ENCODE peak calls at places on chromosomes 1 and 21, in seven cellular contexts. S, G, O, V, L, Z and B are unnamed samples.

GRCh38 chr1:41783189-41783639 is 135.5 kb downstream of the HIVEP3 start:
- DNase-seq in S (no peak), L (peak; percentile 61), G (no peak), V (peak; percentile 79), O (no peak), Z (no peak), B (peak; percentile 57)

GRCh38 chr21:38333290-38334272 is 76.8 kb downstream of the KCNJ15 start:
- DNase-seq in G (no peak), Z (no peak), S (no peak), V (no peak), O (no peak), L (peak; percentile 56), B (no peak)

GRCh38 chr21:22791986-22792560 is 1793.9 kb downstream of the NCAM2 start:
- DNase-seq in L (peak; percentile 59), Z (no peak), V (no peak), O (no peak), S (no peak), G (no peak), B (no peak)

GRCh38 chr1:66944330-66945274 is 19.8 kb downstream of the MIER1 start:
- DNase-seq in S (no peak), L (peak; percentile 83), G (peak; percentile 84), O (no peak), Z (peak; percentile 79), V (peak; percentile 52), B (no peak)

GRCh38 chr1:88916883-88917282 is 25.5 kb upstream of the GTF2B start:
- DNase-seq in V (no peak), G (no peak), O (no peak), L (no peak), Z (no peak), S (no peak), B (no peak)

GRCh38 chr1:20552728-20553571 is 577 bp downstream of the FAM43B start:
- DNase-seq in L (peak; percentile 35), G (no peak), V (no peak), O (peak; percentile 42), S (no peak), Z (no peak), B (no peak)

GRCh38 chr21:42491328-42491727 is 4.7 kb downstream of the RSPH1 start:
- DNase-seq in G (no peak), L (no peak), O (no peak), V (no peak), S (no peak), Z (no peak), B (no peak)

GRCh38 chr1:91080650-91081049 is 58.8 kb upstream of the ZNF644 start:
- DNase-seq in O (no peak), L (no peak), Z (no peak), V (no peak), G (no peak), S (no peak), B (no peak)

GRCh38 chr1:234938924-234939323 is 189.7 kb downstream of the TOMM20 start:
- DNase-seq in Z (no peak), O (no peak), L (no peak), V (no peak), G (no peak), S (no peak), B (no peak)

GRCh38 chr1:22351757-22352080 is 99.9 kb upstream of the ZBTB40 start:
- DNase-seq in V (no peak), G (no peak), S (no peak), Z (no peak), L (no peak), O (no peak), B (no peak)

GRCh38 chr1:54309631-54310366 is 96.4 kb downstream of the SSBP3 start:
- DNase-seq in S (no peak), L (no peak), G (no peak), V (no peak), O (no peak), Z (no peak), B (no peak)

GRCh38 chr1:240658312-240658975 is 46.5 kb upstream of the GREM2 start:
- DNase-seq in S (no peak), O (no peak), L (no peak), V (no peak), G (no peak), Z (no peak), B (no peak)

GRCh38 chr1:218476385-218476784 is 131.2 kb downstream of the TGFB2 start:
- DNase-seq in G (no peak), S (no peak), Z (no peak), O (no peak), L (peak; percentile 60), V (no peak), B (no peak)

GRCh38 chr1:226064168-226064815 is 1.8 kb downstream of the H3-3A start:
- DNase-seq in Z (no peak), V (no peak), O (no peak), L (peak; percentile 21), G (no peak), S (no peak), B (no peak)

GRCh38 chr1:247089616-247090375 is 11.2 kb upstream of the ZNF670 start:
- DNase-seq in V (no peak), O (no peak), Z (no peak), S (no peak), G (no peak), L (no peak), B (no peak)

GRCh38 chr1:26021647-26022403 is at the start of gene EXTL1:
- DNase-seq in V (no peak), S (no peak), G (peak; percentile 73), Z (no peak), O (peak; percentile 80), L (peak; percentile 39), B (no peak)

GRCh38 chr1:231493421-231494185 is 34.9 kb upstream of the TSNAX start:
- DNase-seq in O (no peak), V (no peak), G (no peak), S (no peak), L (peak; percentile 80), Z (no peak), B (no peak)

GRCh38 chr1:206461602-206462455 is 8.4 kb upstream of the IKBKE start:
- DNase-seq in S (peak; percentile 51), G (no peak), O (peak; percentile 71), V (peak; percentile 27), Z (peak; percentile 80), L (peak; percentile 85), B (no peak)

GRCh38 chr1:10909697-10910489 is 102.6 kb upstream of the TARDBP start:
- DNase-seq in V (no peak), Z (no peak), G (no peak), L (no peak), S (no peak), O (peak; percentile 71), B (no peak)

GRCh38 chr1:217315346-217315745 is 315.5 kb downstream of the GPATCH2 start:
- DNase-seq in V (no peak), S (no peak), G (no peak), L (peak; percentile 63), Z (no peak), O (no peak), B (no peak)

GRCh38 chr1:217311766-217312165 is 319.1 kb downstream of the GPATCH2 start:
- DNase-seq in L (peak; percentile 29), O (no peak), V (no peak), S (no peak), Z (no peak), G (no peak), B (no peak)

GRCh38 chr1:217313096-217313495 is 317.8 kb downstream of the GPATCH2 start:
- DNase-seq in L (no peak), V (no peak), Z (no peak), O (no peak), S (no peak), G (no peak), B (no peak)
- TF ChIP-seq CTCF in L (no peak), V (no peak), Z (no peak), O (no peak), S (no peak), G (no peak), B (no peak)

GRCh38 chr1:24557220-24557619 is 1.3 kb downstream of the NCMAP start:
- DNase-seq in O (no peak), V (no peak), S (no peak), L (no peak), Z (no peak), G (peak; percentile 6), B (no peak)

GRCh38 chr1:24560361-24560760 is 4.5 kb downstream of the NCMAP start:
- DNase-seq in L (no peak), V (no peak), Z (no peak), O (no peak), G (peak; percentile 7), S (no peak), B (no peak)

GRCh38 chr1:24557711-24558121 is 1.8 kb downstream of the NCMAP start:
- DNase-seq in L (no peak), V (no peak), Z (no peak), S (no peak), O (no peak), G (peak; percentile 4), B (no peak)

GRCh38 chr1:24558902-24559791 is 3.3 kb downstream of the NCMAP start:
- DNase-seq in G (peak; percentile 18), Z (peak; percentile 44), L (peak; percentile 45), V (peak; percentile 48), S (no peak), O (no peak), B (no peak)

DNA sequence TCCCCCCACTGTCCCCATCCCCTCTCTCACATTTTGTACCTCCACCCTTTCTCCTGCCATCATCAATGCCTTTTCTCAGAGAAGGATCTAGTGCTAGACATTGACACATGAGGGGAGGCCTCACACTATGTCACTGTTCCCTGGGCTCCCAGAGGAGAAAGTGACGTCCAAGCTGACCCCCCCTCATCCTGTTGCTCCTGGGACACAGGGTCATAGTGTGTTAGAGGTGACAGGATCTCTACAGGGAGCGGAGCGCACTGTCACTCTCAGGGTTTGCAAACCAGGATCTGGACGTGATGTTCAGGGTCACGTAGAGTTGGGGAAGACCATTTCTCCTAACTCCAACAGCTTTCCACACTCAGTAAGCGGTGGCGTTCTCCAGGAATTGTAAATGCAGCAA is 2.6 kb downstream of the NCMAP start:
- DNase-seq in Z (no peak), L (no peak), S (no peak), O (no peak), V (no peak), G (no peak), B (no peak)
- TF ChIP-seq CTCF in Z (no peak), L (no peak), S (no peak), O (no peak), V (no peak), G (no peak), B (no peak)

DNA sequence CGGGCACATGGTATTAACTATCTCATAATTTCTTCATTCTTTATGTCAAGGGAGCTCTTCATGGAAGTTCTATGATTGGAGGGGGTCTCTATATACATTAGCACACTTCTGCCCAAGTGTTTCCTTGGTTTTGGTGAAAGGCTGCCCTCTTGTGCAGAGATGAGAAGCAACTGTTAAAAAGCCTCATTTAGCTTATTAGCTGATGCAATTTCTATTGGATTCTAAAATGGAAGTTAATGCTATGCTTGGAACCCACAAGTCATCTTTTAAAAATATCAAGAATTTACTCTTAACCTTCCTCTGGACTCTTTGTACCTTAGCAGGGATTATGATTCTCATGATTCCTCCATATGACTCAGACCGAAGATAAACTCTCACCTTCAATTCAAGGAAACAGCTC is 328.9 kb downstream of the PTBP2 start:
- DNase-seq in G (no peak), L (peak; percentile 76), S (no peak), Z (no peak), V (peak; percentile 10), O (no peak), B (no peak)
- TF ChIP-seq CTCF in G (no peak), L (peak; percentile 56), S (peak; percentile 42), Z (no peak), V (peak; percentile 44), O (peak; percentile 26), B (no peak)

DNA sequence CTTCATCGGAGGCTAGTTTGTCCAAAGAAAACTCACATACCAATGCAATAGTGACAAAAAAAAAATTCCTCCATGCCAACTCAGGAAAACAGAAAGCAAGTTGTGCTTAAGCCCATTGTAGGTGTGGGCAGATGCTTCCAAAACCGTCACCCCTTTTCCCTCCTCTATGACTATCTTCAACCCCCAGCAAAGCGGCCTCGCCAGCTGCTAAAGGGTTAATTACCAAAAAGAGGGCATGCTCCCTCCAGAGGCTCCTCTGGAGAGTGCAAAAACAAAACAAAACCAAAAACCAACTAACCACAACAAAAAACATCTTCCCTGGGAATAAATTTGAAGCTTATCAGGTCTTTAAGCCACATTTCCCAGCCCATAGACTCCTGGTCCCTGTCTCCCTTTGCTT is 1.2 kb downstream of the LMOD1 start:
- DNase-seq in S (no peak), L (no peak), O (no peak), Z (no peak), G (no peak), V (no peak), B (no peak)
- TF ChIP-seq CTCF in S (peak; percentile 16), L (peak; percentile 23), O (no peak), Z (peak; percentile 43), G (peak; percentile 38), V (peak; percentile 55), B (no peak)